ENCODE peak calls at places on chromosomes 12 and 14, in seven cellular contexts. W is heart left ventricle, N is fibroblast of villous mesenchyme, H is A549, K is H1, Z is suprapubic skin, G is lung. P is an unnamed sample.

GRCh38 chr14:100610511-100611217 is 23.4 kb upstream of the BEGAIN start:
- DNase-seq in H (peak; percentile 52), N (no peak), W (peak; percentile 14), K (no peak), Z (peak; percentile 35), G (no peak), P (no peak)

GRCh38 chr12:4109826-4110225 is 163.7 kb upstream of the CCND2 start:
- DNase-seq in K (no peak), Z (no peak), G (peak; percentile 11), N (no peak), W (no peak), H (no peak), P (no peak)

GRCh38 chr12:27779416-27779815 is 617 bp upstream of the KLHL42 start:
- DNase-seq in W (no peak), H (peak; percentile 15), G (no peak), Z (no peak), N (peak; percentile 22), K (no peak), P (no peak)

GRCh38 chr14:72451081-72451972 is 442.6 kb downstream of the DPF3 start:
- DNase-seq in Z (no peak), H (no peak), N (no peak), G (no peak), K (no peak), W (no peak), P (no peak)

GRCh38 chr12:5083955-5084849 is 40.5 kb downstream of the KCNA5 start:
- DNase-seq in Z (no peak), N (peak; percentile 56), G (no peak), H (peak; percentile 63), W (no peak), K (no peak), P (no peak)

GRCh38 chr14:30214456-30215090 is 286.9 kb upstream of the PRKD1 start:
- DNase-seq in K (no peak), N (peak; percentile 79), G (no peak), W (no peak), Z (no peak), H (peak; percentile 14), P (no peak)

GRCh38 chr14:105075364-105076295 is 10.4 kb upstream of the GPR132 start:
- DNase-seq in N (peak; percentile 69), K (no peak), Z (peak; percentile 77), W (peak; percentile 82), G (no peak), H (no peak), P (no peak)

GRCh38 chr12:57001448-57001906 is 4.9 kb downstream of the ZBTB39 start:
- DNase-seq in G (peak; percentile 74), N (peak; percentile 78), K (peak; percentile 46), Z (peak; percentile 78), H (peak; percentile 84), W (peak; percentile 66), P (no peak)

GRCh38 chr14:93859957-93860356 is 67.2 kb upstream of the FAM181A start:
- DNase-seq in G (no peak), H (no peak), Z (no peak), K (no peak), W (no peak), N (no peak), P (no peak)

GRCh38 chr12:8951744-8952143 is 2.3 kb upstream of the M6PR start:
- DNase-seq in K (no peak), Z (no peak), G (no peak), W (no peak), H (no peak), N (no peak), P (no peak)

GRCh38 chr12:48810817-48811453 is 7.4 kb upstream of the CACNB3 start:
- DNase-seq in N (peak; percentile 97), H (no peak), K (no peak), G (no peak), W (no peak), Z (no peak), P (peak; percentile 78)

GRCh38 chr12:34033628-34034296 is 11.5 kb downstream of the ALG10 start:
- DNase-seq in H (no peak), K (no peak), N (peak; percentile 40), G (no peak), Z (no peak), W (no peak), P (no peak)

GRCh38 chr14:90714811-90715210 is 101.4 kb downstream of the TTC7B start:
- DNase-seq in W (no peak), Z (no peak), G (no peak), H (no peak), N (no peak), K (no peak), P (no peak)

GRCh38 chr12:98955284-98955683 is 310.2 kb downstream of the APAF1 start:
- DNase-seq in K (peak; percentile 31), Z (no peak), H (peak; percentile 28), W (no peak), G (no peak), N (peak; percentile 2), P (no peak)
- TF ChIP-seq CTCF in K (peak; percentile 56), Z (no peak), H (peak; percentile 30), W (no peak), G (no peak), N (peak; percentile 29), P (peak; percentile 14)

DNA sequence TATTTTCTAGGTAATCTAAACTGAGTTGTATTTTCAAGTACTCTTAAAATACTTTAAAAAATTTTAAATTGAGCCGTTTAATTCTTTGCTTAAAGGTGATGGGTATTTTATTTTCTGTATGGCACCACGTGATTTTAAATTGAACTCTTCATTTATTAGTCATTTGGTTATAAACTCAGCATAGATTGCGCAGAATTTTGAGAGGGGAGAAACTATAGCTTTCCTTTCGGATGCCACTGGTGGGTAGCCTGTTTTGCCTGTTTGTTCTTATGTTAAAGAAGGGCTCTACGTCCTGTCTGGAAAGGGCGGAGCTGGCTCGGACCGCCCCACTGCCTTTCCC is 411 bp upstream of the STYX start:
- DNase-seq in H (no peak), N (no peak), W (no peak), Z (no peak), K (no peak), G (no peak), P (no peak)
- H3K4me3 ChIP-seq in H (peak overlapping the region; percentile 39), N (peak overlapping the region; percentile 47), W (peak overlapping the region; percentile 20), Z (peak overlapping the region; percentile 77), K (no peak overlapping the region), G (no peak overlapping the region), P (peak overlapping the region; percentile 42)

GRCh38 chr14:32514236-32514635 is 185.1 kb downstream of the AKAP6 start:
- DNase-seq in H (no peak), G (no peak), K (no peak), N (no peak), Z (no peak), W (no peak), P (no peak)

GRCh38 chr14:32510815-32511214 is 181.7 kb downstream of the AKAP6 start:
- DNase-seq in N (no peak), G (no peak), K (no peak), H (no peak), W (no peak), Z (no peak), P (no peak)

GRCh38 chr14:32512813-32513212 is 183.7 kb downstream of the AKAP6 start:
- DNase-seq in H (no peak), K (no peak), G (no peak), N (no peak), W (no peak), Z (no peak), P (no peak)

GRCh38 chr14:32512348-32512747 is 183.2 kb downstream of the AKAP6 start:
- DNase-seq in W (no peak), Z (no peak), K (no peak), N (no peak), G (no peak), H (no peak), P (no peak)

DNA sequence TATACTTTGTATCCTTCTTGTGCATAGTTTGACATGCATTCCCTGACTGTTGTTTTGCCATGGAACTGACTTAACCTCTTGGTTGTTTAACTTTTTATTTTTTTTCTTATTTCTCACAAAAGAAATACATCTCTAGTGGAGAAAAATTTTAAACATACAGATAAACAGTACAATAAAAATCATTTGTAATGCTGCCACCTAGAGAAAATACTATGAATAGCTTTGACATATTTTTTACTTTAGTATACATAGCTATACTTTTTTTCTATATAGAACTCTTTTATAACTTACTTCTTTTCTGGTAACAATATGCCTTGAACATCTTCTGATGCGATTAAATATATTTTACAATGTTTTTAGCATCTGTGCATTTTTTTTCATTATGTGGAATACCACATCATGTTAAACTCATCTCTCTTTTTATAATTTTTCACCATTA is 184.5 kb downstream of the AKAP6 start:
- DNase-seq in H (no peak), G (no peak), K (no peak), N (peak; percentile 31), W (no peak), Z (no peak), P (no peak)
- TF ChIP-seq CTCF in H (peak; percentile 49), G (no peak), K (no peak), N (peak; percentile 25), W (peak; percentile 33), Z (peak; percentile 24), P (no peak)

DNA sequence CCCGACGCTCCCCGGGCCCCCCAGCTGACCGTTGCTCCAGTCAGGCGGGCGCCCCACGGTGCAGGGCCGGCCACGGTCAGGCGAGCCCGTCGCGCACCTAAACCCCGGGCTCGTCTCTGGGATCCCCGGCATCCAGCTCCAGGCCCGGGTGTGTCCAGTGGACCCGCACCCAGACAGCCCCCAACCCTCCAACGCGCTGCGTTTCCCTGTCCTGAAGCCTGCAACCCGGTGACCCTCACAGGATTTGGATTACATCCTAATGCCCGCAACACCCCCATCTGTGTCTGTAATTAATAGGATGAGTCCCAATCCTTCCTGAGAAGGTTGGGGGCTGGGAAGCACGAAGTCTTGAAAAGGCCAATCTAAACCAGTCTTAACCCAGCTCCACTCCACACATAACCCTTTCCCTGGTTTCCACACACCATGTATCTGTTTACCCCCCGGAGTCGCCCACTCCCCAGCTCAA is 10.4 kb downstream of the CPNE6 start:
- DNase-seq in N (no peak), W (no peak), H (no peak), K (no peak), Z (no peak), G (no peak), P (no peak)
- H3K4me3 ChIP-seq in N (peak overlapping the region; percentile 54), W (peak overlapping the region; percentile 56), H (peak overlapping the region; percentile 79), K (no peak overlapping the region), Z (peak overlapping the region; percentile 53), G (no peak overlapping the region), P (no peak overlapping the region)